ENCODE peak calls at places on chromosomes 4 and X, in seven cellular contexts. L is foreskin fibroblast, F is KG1, A is T1000, O is NCI-H2081, B is WERI-Rb-1, Y is SW480. U is an unnamed sample.

GRCh38 chr4:139083533-139084424 is 68.2 kb downstream of the NOCT start:
- DNase-seq in F (peak; percentile 74), B (peak; percentile 97), A (peak; percentile 74), Y (peak; percentile 88), O (peak; percentile 91), L (peak; percentile 98), U (peak; percentile 75)

GRCh38 chr4:163810757-163811156 is 316.3 kb downstream of the TMA16 start:
- DNase-seq in B (no peak), O (no peak), F (no peak), L (no peak), Y (no peak), A (no peak), U (no peak)

GRCh38 chr4:1297456-1298325 is 8.0 kb downstream of the MAEA start:
- DNase-seq in F (no peak), B (no peak), O (no peak), A (no peak), Y (no peak), L (no peak), U (no peak)

GRCh38 chr4:114015444-114015899 is 36.0 kb upstream of the ARSJ start:
- DNase-seq in O (peak; percentile 11), Y (no peak), A (peak; percentile 76), B (no peak), L (peak; percentile 98), F (no peak), U (no peak)

GRCh38 chr4:82561745-82562552 is at the start of gene TMEM150C:
- DNase-seq in Y (peak; percentile 42), B (peak; percentile 71), F (no peak), A (no peak), O (peak; percentile 51), L (peak; percentile 44), U (no peak)

GRCh38 chr4:175253184-175253902 is 335.2 kb downstream of the ADAM29 start:
- DNase-seq in B (no peak), Y (no peak), F (no peak), L (peak; percentile 1), O (no peak), A (no peak), U (peak; percentile 3)

GRCh38 chr4:154569028-154569427 is 6.2 kb downstream of the FGB start:
- DNase-seq in B (no peak), O (no peak), A (no peak), F (no peak), Y (no peak), L (peak; percentile 26), U (no peak)

GRCh38 chrX:132877954-132878536 is 80.4 kb downstream of the HS6ST2 start:
- DNase-seq in Y (no peak), F (no peak), O (no peak), A (no peak), B (no peak), L (no peak), U (no peak)

GRCh38 chr4:73068496-73069337 is 799 bp downstream of the COX18 start:
- DNase-seq in Y (peak; percentile 27), L (peak; percentile 36), B (no peak), F (peak; percentile 43), A (no peak), O (peak; percentile 38), U (peak; percentile 61)

GRCh38 chr4:98645527-98645926 is 12.9 kb downstream of the TSPAN5 start:
- DNase-seq in A (no peak), F (no peak), L (no peak), Y (no peak), B (no peak), O (no peak), U (no peak)

GRCh38 chrX:125382148-125382628 is 62.5 kb downstream of the TEX13C start:
- DNase-seq in Y (no peak), O (no peak), L (no peak), B (no peak), A (no peak), F (no peak), U (no peak)

GRCh38 chr4:125681240-125681639 is 366.5 kb downstream of the FAT4 start:
- DNase-seq in F (no peak), O (no peak), A (no peak), L (no peak), B (no peak), Y (no peak), U (no peak)

GRCh38 chr4:133148690-133149363 is at the start of gene PCDH10:
- DNase-seq in O (peak; percentile 90), A (peak; percentile 86), Y (no peak), B (peak; percentile 98), L (peak; percentile 93), F (peak; percentile 25), U (no peak)

GRCh38 chrX:50838820-50839600 is 25.0 kb upstream of the SHROOM4 start:
- DNase-seq in Y (peak; percentile 21), A (no peak), O (no peak), B (no peak), L (no peak), F (no peak), U (no peak)

GRCh38 chrX:39299615-39300014 is 498.4 kb downstream of the MID1IP1 start:
- DNase-seq in O (no peak), B (no peak), L (no peak), F (no peak), Y (no peak), A (no peak), U (no peak)

GRCh38 chrX:68634649-68635227 is 12.7 kb upstream of the STARD8 start:
- DNase-seq in Y (peak; percentile 27), L (no peak), O (no peak), F (no peak), A (no peak), B (no peak), U (no peak)

GRCh38 chrX:110558406-110558805 is 199.8 kb downstream of the RTL9 start:
- DNase-seq in L (no peak), A (no peak), O (no peak), Y (no peak), F (no peak), B (no peak), U (no peak)

GRCh38 chr4:127124919-127125318 is 507.8 kb upstream of the INTU start:
- DNase-seq in L (peak; percentile 25), F (no peak), B (no peak), A (no peak), O (peak; percentile 7), Y (no peak), U (no peak)

GRCh38 chr4:3771167-3771809 is 5.1 kb downstream of the ADRA2C start:
- DNase-seq in Y (no peak), A (no peak), L (no peak), O (no peak), B (no peak), F (no peak), U (no peak)

GRCh38 chrX:20442597-20442996 is 175.9 kb upstream of the RPS6KA3 start:
- DNase-seq in A (peak; percentile 2), L (peak; percentile 69), B (peak; percentile 79), O (peak; percentile 83), Y (peak; percentile 73), F (peak; percentile 69), U (peak; percentile 49)

GRCh38 chr4:110840221-110840654 is 217.4 kb upstream of the PITX2 start:
- DNase-seq in A (no peak), Y (no peak), O (no peak), B (no peak), F (no peak), L (peak; percentile 65), U (no peak)

GRCh38 chr4:58514299-58514698 is 1404.1 kb upstream of the IGFBP7 start:
- DNase-seq in F (no peak), Y (no peak), A (no peak), L (no peak), O (peak; percentile 39), B (no peak), U (no peak)

GRCh38 chr4:85496146-85496849 is 21.3 kb downstream of the ARHGAP24 start:
- DNase-seq in L (peak; percentile 70), O (no peak), A (no peak), F (no peak), B (no peak), Y (no peak), U (no peak)

GRCh38 chr4:145108128-145108527 is 10.0 kb downstream of the ABCE1 start:
- DNase-seq in Y (no peak), O (no peak), B (no peak), F (no peak), A (no peak), L (no peak), U (no peak)

GRCh38 chr4:186724048-186724860 is 598 bp upstream of the FAT1 start:
- DNase-seq in Y (peak; percentile 50), F (no peak), L (peak; percentile 77), A (no peak), O (no peak), B (no peak), U (no peak)

GRCh38 chr4:180710643-180711337 is 1532.4 kb upstream of the TENM3 start:
- DNase-seq in O (no peak), A (no peak), L (no peak), B (no peak), F (no peak), Y (no peak), U (no peak)

GRCh38 chr4:151629097-151629783 is 131.6 kb downstream of the GATB start:
- DNase-seq in O (no peak), Y (peak; percentile 42), F (no peak), B (no peak), A (no peak), L (no peak), U (no peak)

GRCh38 chr4:81255524-81255923 is 40.5 kb upstream of the PRKG2 start:
- DNase-seq in Y (no peak), B (no peak), O (no peak), A (peak; percentile 3), F (no peak), L (peak; percentile 93), U (no peak)

GRCh38 chr4:1318046-1318375 is 28.3 kb downstream of the MAEA start:
- DNase-seq in F (no peak), L (no peak), O (no peak), A (no peak), B (no peak), Y (no peak), U (no peak)

GRCh38 chr4:82739292-82740190 is 59.1 kb downstream of the SCD5 start:
- DNase-seq in F (peak; percentile 77), Y (peak; percentile 36), A (no peak), L (peak; percentile 75), B (peak; percentile 70), O (peak; percentile 4), U (peak; percentile 60)

GRCh38 chr4:106987314-106987713 is 48.8 kb downstream of the DKK2 start:
- DNase-seq in O (peak; percentile 5), L (peak; percentile 7), Y (no peak), F (no peak), A (no peak), B (no peak), U (no peak)

GRCh38 chr4:8330821-8331566 is 61.4 kb downstream of the HTRA3 start:
- DNase-seq in Y (no peak), O (no peak), A (no peak), B (peak; percentile 4), F (no peak), L (peak; percentile 50), U (no peak)

GRCh38 chrX:49184294-49185061 is 1.7 kb downstream of the PRICKLE3 start:
- DNase-seq in Y (peak; percentile 92), F (no peak), O (peak; percentile 83), L (peak; percentile 94), B (no peak), A (peak; percentile 91), U (no peak)

GRCh38 chrX:37825225-37825842 is 22.0 kb downstream of the DYNLT3 start:
- DNase-seq in A (no peak), F (peak; percentile 13), Y (peak; percentile 23), L (peak; percentile 51), B (peak; percentile 33), O (peak; percentile 26), U (peak; percentile 30)